ENCODE peak calls at places on chromosomes 7 and 10, in ten cellular contexts. Q is cardiac fibroblast, S is BE2C, M is neural crest cell, I is colonic mucosa, T is HFFc6, Y is osteocyte, L is brain microvascular endothelial cell, K is AG04449, D is progenitor cell of endocrine pancreas. F is an unnamed sample.
A peak's percentile ranks its signal among the peaks of the same experiment; 100 is the strongest.

GRCh38 chr10:96570983-96571964 is 15.5 kb downstream of the TM9SF3 start:
- DNase-seq in Q (no peak), S (no peak), M (no peak), I (no peak), T (no peak), Y (no peak), L (no peak), K (no peak), D (no peak), F (no peak)

GRCh38 chr10:116264296-116264695 is 8.7 kb downstream of the GFRA1 start:
- DNase-seq in Q (no peak), S (no peak), M (no peak), I (no peak), T (no peak), Y (no peak), L (no peak), K (no peak), D (no peak), F (no peak)

GRCh38 chr10:117946525-117947070 is 100.1 kb downstream of the RAB11FIP2 start:
- DNase-seq in Q (no peak), S (no peak), M (no peak), I (no peak), T (no peak), Y (no peak), L (no peak), K (no peak), D (no peak), F (peak; percentile 8)

GRCh38 chr7:2572101-2572842 is 13.5 kb downstream of the IQCE start:
- DNase-seq in Q (peak; percentile 43), S (no peak), M (no peak), I (no peak), T (no peak), Y (no peak), L (peak; percentile 61), K (no peak), D (no peak), F (peak; percentile 60)

GRCh38 chr7:112573302-112574039 is 92.7 kb downstream of the LSMEM1 start:
- DNase-seq in Q (no peak), S (peak; percentile 57), M (no peak), I (peak; percentile 54), T (no peak), Y (no peak), L (no peak), K (no peak), D (no peak), F (peak; percentile 15)

GRCh38 chr7:7595451-7595850 is 28.8 kb downstream of the MIOS start:
- DNase-seq in Q (peak; percentile 52), S (no peak), M (no peak), I (no peak), T (peak; percentile 9), Y (no peak), L (no peak), K (no peak), D (no peak), F (peak; percentile 26)

GRCh38 chr7:107103369-107103768 is 58.9 kb downstream of the PRKAR2B start:
- DNase-seq in Q (no peak), S (peak; percentile 81), M (peak; percentile 12), I (no peak), T (peak; percentile 64), Y (no peak), L (peak; percentile 45), K (no peak), D (no peak), F (peak; percentile 19)

GRCh38 chr7:141225916-141226618 is 152.2 kb downstream of the TMEM178B start:
- DNase-seq in Q (no peak), S (no peak), M (no peak), I (no peak), T (no peak), Y (no peak), L (no peak), K (no peak), D (no peak), F (no peak)

GRCh38 chr10:110794808-110795207 is 76.9 kb upstream of the PDCD4 start:
- DNase-seq in Q (no peak), S (peak; percentile 87), M (peak; percentile 19), I (no peak), T (no peak), Y (no peak), L (no peak), K (no peak), D (no peak), F (no peak)

GRCh38 chr7:53657586-53657985 is 622.2 kb downstream of the POM121L12 start:
- DNase-seq in Q (no peak), S (no peak), M (no peak), I (no peak), T (no peak), Y (no peak), L (no peak), K (no peak), D (no peak), F (no peak)

GRCh38 chr10:43913676-43914235 is 265.1 kb upstream of the ZNF32 start:
- DNase-seq in Q (no peak), S (no peak), M (no peak), I (no peak), T (peak; percentile 10), Y (no peak), L (no peak), K (no peak), D (no peak), F (no peak)

DNA sequence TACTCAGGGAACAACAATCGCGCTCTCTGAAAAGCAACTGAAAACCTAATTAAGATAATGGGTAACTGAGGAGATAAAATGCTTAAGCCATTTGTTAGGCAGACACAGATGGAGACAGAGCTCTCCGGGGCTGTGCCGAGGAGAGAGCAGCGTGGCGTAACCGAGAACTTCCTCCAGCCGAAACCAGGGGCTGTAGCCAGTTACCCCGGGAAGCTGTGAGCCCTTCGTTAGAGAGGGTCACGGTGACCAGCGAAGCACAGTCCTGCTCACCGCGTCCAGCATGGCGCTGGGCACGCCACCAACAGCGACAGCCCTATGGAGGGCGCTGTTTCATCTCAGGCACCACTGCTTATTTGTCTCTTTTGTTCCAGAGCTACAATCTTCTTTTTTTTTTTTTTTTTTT is 16.1 kb downstream of the PAPOLB start:
- DNase-seq in Q (peak; percentile 58), S (peak; percentile 56), M (no peak), I (no peak), T (no peak), Y (no peak), L (no peak), K (no peak), D (no peak), F (no peak)
- TF ChIP-seq CTCF in Q (peak; percentile 41), S (peak; percentile 67), M (peak; percentile 44), I (no peak), T (peak; percentile 51), Y (no peak), L (peak; percentile 27), K (peak; percentile 6), D (peak; percentile 62), F (no peak)

DNA sequence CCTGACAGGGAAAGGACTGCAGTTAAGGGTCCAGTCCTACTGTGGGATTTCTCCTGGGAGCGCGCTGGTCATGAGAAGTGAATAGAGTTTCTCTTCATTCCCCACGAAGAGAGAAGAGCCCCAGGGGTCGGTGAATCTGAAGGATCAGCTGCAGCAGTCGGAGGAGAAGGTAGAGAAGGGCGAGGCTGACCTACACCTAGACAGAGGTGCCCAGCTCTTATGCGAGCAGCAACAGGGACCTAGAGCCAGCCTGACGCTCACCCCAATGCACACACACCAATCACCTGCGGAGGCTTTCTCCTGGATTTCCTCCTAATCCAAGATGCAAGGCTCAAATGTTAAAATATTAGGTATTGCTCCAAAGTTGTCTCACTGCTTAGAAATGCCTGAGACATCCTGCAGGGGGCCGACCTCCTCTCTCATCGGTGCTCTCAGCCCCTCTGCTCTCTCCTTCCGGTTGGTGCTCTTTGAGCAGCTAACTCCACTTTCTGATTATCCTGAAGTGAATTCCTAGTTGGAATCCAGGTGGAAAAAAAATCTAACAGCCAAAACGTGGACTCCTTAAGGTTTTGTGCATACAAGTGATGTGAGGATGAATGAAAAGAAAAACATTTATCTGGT is 176.4 kb downstream of the AHR start:
- DNase-seq in Q (no peak), S (peak; percentile 15), M (no peak), I (no peak), T (no peak), Y (no peak), L (no peak), K (no peak), D (no peak), F (peak; percentile 16)
- TF ChIP-seq CTCF in Q (peak; percentile 15), S (peak; percentile 24), M (peak; percentile 43), I (no peak), T (peak; percentile 54), Y (peak; percentile 15), L (peak; percentile 54), K (no peak), D (peak; percentile 43), F (peak; percentile 10)

GRCh38 chr7:5636914-5637313 is 144.5 kb downstream of the RNF216 start:
- DNase-seq in Q (peak; percentile 93), S (no peak), M (no peak), I (peak; percentile 52), T (peak; percentile 87), Y (peak; percentile 94), L (peak; percentile 91), K (peak; percentile 59), D (no peak), F (peak; percentile 64)
- TF ChIP-seq CTCF in Q (no peak), S (no peak), M (no peak), I (no peak), T (no peak), Y (no peak), L (no peak), K (no peak), D (no peak), F (no peak)

GRCh38 chr7:158973941-158974785 is 117.8 kb downstream of the DYNC2I1 start:
- DNase-seq in Q (no peak), S (no peak), M (no peak), I (no peak), T (no peak), Y (no peak), L (no peak), K (no peak), D (no peak), F (no peak)

GRCh38 chr7:158975526-158976467 is 119.4 kb downstream of the DYNC2I1 start:
- DNase-seq in Q (no peak), S (no peak), M (no peak), I (no peak), T (no peak), Y (no peak), L (no peak), K (no peak), D (no peak), F (no peak)

GRCh38 chr7:158971214-158971613 is 114.9 kb downstream of the DYNC2I1 start:
- DNase-seq in Q (no peak), S (no peak), M (no peak), I (no peak), T (no peak), Y (no peak), L (no peak), K (no peak), D (no peak), F (no peak)

GRCh38 chr7:158976468-158976848 is 120.1 kb downstream of the DYNC2I1 start:
- DNase-seq in Q (peak; percentile 17), S (no peak), M (no peak), I (no peak), T (no peak), Y (no peak), L (no peak), K (no peak), D (no peak), F (no peak)

DNA sequence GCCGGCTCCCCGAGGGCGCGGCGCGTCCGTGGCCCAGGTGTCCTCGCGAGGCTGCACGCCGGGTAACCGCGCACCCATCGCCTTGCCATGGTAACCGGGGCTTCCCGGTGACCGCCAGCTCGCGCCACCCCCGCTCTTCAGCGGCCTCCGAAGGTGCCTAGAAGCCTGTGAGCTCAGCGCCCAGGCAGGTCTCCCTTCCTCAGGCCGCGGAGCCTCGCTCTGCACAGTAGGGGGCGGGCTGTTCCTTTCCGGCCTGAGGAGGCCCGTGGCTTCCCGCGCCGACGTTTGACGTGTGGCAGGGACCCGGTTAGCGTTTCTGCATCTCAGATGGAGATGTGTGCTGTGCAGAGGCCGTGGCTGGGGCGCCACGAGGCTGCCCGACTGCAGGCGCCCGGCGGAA is 117.1 kb downstream of the DYNC2I1 start:
- DNase-seq in Q (peak; percentile 41), S (peak; percentile 52), M (peak; percentile 54), I (no peak), T (no peak), Y (no peak), L (no peak), K (no peak), D (no peak), F (peak; percentile 57)
- TF ChIP-seq CTCF in Q (no peak), S (peak; percentile 30), M (peak; percentile 66), I (peak; percentile 15), T (no peak), Y (no peak), L (peak; percentile 40), K (no peak), D (peak; percentile 54), F (peak; percentile 10)

F was measured in MCF 10A.